ENCODE peak calls at places on chromosomes 13 and 19, in nine cellular contexts. Y is left ventricle myocardium inferior; K is ACHN; F is GM12891; N is GM03348; L is caudate nucleus; V is GM12865; S is DMS79; D is activated CD4-positive, alpha-beta T cell treated with anti-CD3 and anti-CD28 coated beads, Interleukin-2, amount 10 ng/mL, durations not matched to agents 7 days and 5 days. X is an unnamed sample.

GRCh38 chr13:85724554-85725432 is 74.4 kb downstream of the SLITRK6 start:
- DNase-seq in Y (no peak), K (no peak), F (no peak), N (no peak), L (no peak), V (no peak), S (no peak), D (no peak), X (no peak)

GRCh38 chr19:13827656-13828055 is 32.4 kb downstream of the ZSWIM4 start:
- DNase-seq in Y (no peak), K (no peak), F (no peak), N (no peak), L (no peak), V (no peak), S (no peak), D (no peak), X (no peak)

GRCh38 chr13:46062190-46062589 is 9.6 kb upstream of the ZC3H13 start:
- DNase-seq in Y (no peak), K (no peak), F (no peak), N (no peak), L (no peak), V (no peak), S (no peak), D (no peak), X (no peak)

GRCh38 chr13:22193070-22193469 is 522.2 kb downstream of the FGF9 start:
- DNase-seq in Y (no peak), K (no peak), F (no peak), N (no peak), L (no peak), V (peak; percentile 9), S (no peak), D (no peak), X (no peak)

GRCh38 chr19:38018694-38019426 is 111.9 kb downstream of the SIPA1L3 start:
- DNase-seq in Y (no peak), K (no peak), F (no peak), N (no peak), L (no peak), V (no peak), S (no peak), D (no peak), X (no peak)

GRCh38 chr19:6579450-6580178 is 11.3 kb downstream of the CD70 start:
- DNase-seq in Y (no peak), K (no peak), F (no peak), N (no peak), L (no peak), V (no peak), S (no peak), D (no peak), X (no peak)

GRCh38 chr13:50843256-50844043 is at the start of gene DLEU7:
- DNase-seq in Y (no peak), K (no peak), F (no peak), N (no peak), L (no peak), V (no peak), S (no peak), D (no peak), X (no peak)

GRCh38 chr19:2309734-2310362 is 1.9 kb upstream of the LINGO3 start:
- DNase-seq in Y (no peak), K (no peak), F (no peak), N (peak; percentile 36), L (no peak), V (no peak), S (peak; percentile 79), D (no peak), X (no peak)

GRCh38 chr19:41298327-41298964 is 11.5 kb upstream of the CCDC97 start:
- DNase-seq in Y (peak; percentile 79), K (peak; percentile 24), F (no peak), N (peak; percentile 80), L (no peak), V (peak; percentile 69), S (peak; percentile 22), D (no peak), X (no peak)

GRCh38 chr13:78241278-78241919 is 322.8 kb upstream of the EDNRB start:
- DNase-seq in Y (peak; percentile 13), K (peak; percentile 38), F (peak; percentile 0), N (peak; percentile 62), L (no peak), V (peak; percentile 59), S (no peak), D (peak; percentile 12), X (no peak)

GRCh38 chr13:72696590-72696989 is 30.8 kb downstream of the MZT1 start:
- DNase-seq in Y (no peak), K (peak; percentile 13), F (no peak), N (peak; percentile 16), L (no peak), V (no peak), S (no peak), D (no peak), X (no peak)

GRCh38 chr13:113178070-113178895 is 19.8 kb downstream of the PROZ start:
- DNase-seq in Y (no peak), K (no peak), F (no peak), N (peak; percentile 70), L (no peak), V (no peak), S (no peak), D (no peak), X (no peak)

GRCh38 chr13:69601661-69602060 is 506.0 kb upstream of the ATXN8OS start:
- DNase-seq in Y (no peak), K (no peak), F (no peak), N (no peak), L (no peak), V (no peak), S (no peak), D (no peak), X (no peak)

GRCh38 chr13:98262307-98262706 is 85.2 kb upstream of the RNF113B start:
- DNase-seq in Y (no peak), K (no peak), F (no peak), N (no peak), L (no peak), V (no peak), S (no peak), D (no peak), X (no peak)

GRCh38 chr19:16208064-16208759 is 10.5 kb downstream of the AP1M1 start:
- DNase-seq in Y (no peak), K (no peak), F (no peak), N (no peak), L (no peak), V (no peak), S (no peak), D (no peak), X (peak; percentile 39)

GRCh38 chr13:91167706-91168459 is 179.6 kb upstream of the MIR17HG start:
- DNase-seq in Y (no peak), K (no peak), F (no peak), N (no peak), L (no peak), V (no peak), S (no peak), D (no peak), X (no peak)

GRCh38 chr13:50699874-50700663 is 143.4 kb downstream of the DLEU7 start:
- DNase-seq in Y (no peak), K (no peak), F (no peak), N (no peak), L (no peak), V (no peak), S (no peak), D (no peak), X (no peak)

GRCh38 chr19:12789098-12789903 is 2.0 kb upstream of the JUNB start:
- DNase-seq in Y (no peak), K (no peak), F (no peak), N (no peak), L (no peak), V (no peak), S (no peak), D (no peak), X (no peak)

GRCh38 chr13:110284809-110285519 is 22.0 kb downstream of the COL4A1 start:
- DNase-seq in Y (no peak), K (no peak), F (no peak), N (no peak), L (no peak), V (no peak), S (no peak), D (no peak), X (peak; percentile 45)

GRCh38 chr13:54950546-54950945 is 1921.9 kb downstream of the OLFM4 start:
- DNase-seq in Y (no peak), K (no peak), F (no peak), N (no peak), L (no peak), V (no peak), S (no peak), D (no peak), X (no peak)

GRCh38 chr19:54556194-54556593 is 17.4 kb upstream of the LILRA2 start:
- DNase-seq in Y (no peak), K (no peak), F (no peak), N (no peak), L (no peak), V (peak; percentile 64), S (no peak), D (no peak), X (no peak)

GRCh38 chr13:20714161-20714560 is 10.7 kb downstream of the IL17D start:
- DNase-seq in Y (no peak), K (no peak), F (no peak), N (peak; percentile 53), L (no peak), V (no peak), S (no peak), D (no peak), X (no peak)

GRCh38 chr13:37640499-37640898 is 41.9 kb upstream of the POSTN start:
- DNase-seq in Y (no peak), K (peak; percentile 68), F (no peak), N (peak; percentile 61), L (no peak), V (peak; percentile 12), S (no peak), D (no peak), X (no peak)

GRCh38 chr13:26482451-26483197 is 74.9 kb upstream of the WASF3 start:
- DNase-seq in Y (no peak), K (peak; percentile 66), F (peak; percentile 62), N (peak; percentile 76), L (peak; percentile 10), V (peak; percentile 81), S (no peak), D (peak; percentile 77), X (no peak)

GRCh38 chr13:24727731-24728601 is 36.0 kb upstream of the RNF17 start:
- DNase-seq in Y (no peak), K (peak; percentile 79), F (peak; percentile 75), N (peak; percentile 91), L (peak; percentile 22), V (peak; percentile 94), S (no peak), D (peak; percentile 81), X (peak; percentile 60)

GRCh38 chr13:61777281-61777680 is 361.6 kb upstream of the PCDH20 start:
- DNase-seq in Y (no peak), K (no peak), F (no peak), N (no peak), L (no peak), V (no peak), S (no peak), D (no peak), X (no peak)

GRCh38 chr13:108993346-108993745 is 363.9 kb downstream of the MYO16 start:
- DNase-seq in Y (no peak), K (no peak), F (no peak), N (peak; percentile 9), L (no peak), V (no peak), S (no peak), D (no peak), X (no peak)

GRCh38 chr19:46404884-46405658 is 8.3 kb downstream of the CCDC8 start:
- DNase-seq in Y (no peak), K (peak; percentile 88), F (no peak), N (no peak), L (no peak), V (no peak), S (peak; percentile 39), D (no peak), X (no peak)

GRCh38 chr19:10975374-10976036 is 14.7 kb downstream of the SMARCA4 start:
- DNase-seq in Y (peak; percentile 62), K (no peak), F (no peak), N (peak; percentile 81), L (no peak), V (no peak), S (no peak), D (no peak), X (no peak)

GRCh38 chr19:32603961-32604360 is 23.0 kb downstream of the PDCD5 start:
- DNase-seq in Y (no peak), K (no peak), F (no peak), N (no peak), L (no peak), V (no peak), S (no peak), D (no peak), X (no peak)

GRCh38 chr19:55344444-55344843 is 4.8 kb downstream of the KMT5C start:
- DNase-seq in Y (no peak), K (no peak), F (no peak), N (no peak), L (peak; percentile 44), V (no peak), S (peak; percentile 87), D (no peak), X (no peak)